ENCODE peak calls at places on chromosomes 12 and 14, in nine cellular contexts. W is transverse colon, P is suprapubic skin, C is H1, N is stomach, S is endothelial cell of umbilical vein, L is HCT116, M is prostate gland, Q is esophagus muscularis mucosa. V is an unnamed sample.

GRCh38 chr14:68730811-68731425 is 61.9 kb downstream of the ZFP36L1 start:
- DNase-seq in W (no peak), P (no peak), C (peak), N (no peak), S (no peak), L (no peak), M (no peak), Q (no peak), V (no peak)

GRCh38 chr12:100127766-100128508 is 14.7 kb downstream of the BLTP3B start:
- DNase-seq in W (no peak), P (no peak), C (no peak), N (no peak), S (peak), L (no peak), M (no peak), Q (no peak), V (no peak)

GRCh38 chr14:74835607-74836250 is 40.2 kb downstream of the PROX2 start:
- DNase-seq in W (no peak), P (no peak), C (no peak), N (no peak), S (no peak), L (no peak), M (no peak), Q (no peak), V (no peak)

GRCh38 chr12:124837958-124838803 is 25.5 kb downstream of the SCARB1 start:
- DNase-seq in W (peak), P (peak), C (no peak), N (peak), S (peak), L (peak), M (peak), Q (no peak), V (no peak)

GRCh38 chr14:103185051-103186027 is 62.1 kb downstream of the TNFAIP2 start:
- DNase-seq in W (no peak), P (no peak), C (no peak), N (no peak), S (peak), L (peak), M (no peak), Q (no peak), V (no peak)

GRCh38 chr12:54167500-54167896 is 21.3 kb downstream of the SMUG1 start:
- DNase-seq in W (no peak), P (no peak), C (no peak), N (no peak), S (no peak), L (no peak), M (no peak), Q (no peak), V (no peak)

GRCh38 chr12:127306604-127307215 is 960.3 kb upstream of the TMEM132C start:
- DNase-seq in W (no peak), P (no peak), C (no peak), N (no peak), S (no peak), L (no peak), M (no peak), Q (no peak), V (no peak)

GRCh38 chr14:72518809-72519377 is 375.0 kb downstream of the DPF3 start:
- DNase-seq in W (no peak), P (no peak), C (no peak), N (no peak), S (no peak), L (no peak), M (no peak), Q (no peak), V (peak)

GRCh38 chr14:22740020-22740419 is 26.5 kb upstream of the OXA1L start:
- DNase-seq in W (no peak), P (no peak), C (no peak), N (no peak), S (peak), L (no peak), M (no peak), Q (no peak), V (no peak)

GRCh38 chr14:65102441-65103149 is at the start of gene MAX:
- DNase-seq in W (peak), P (peak), C (peak), N (peak), S (peak), L (peak), M (peak), Q (peak), V (peak)

GRCh38 chr12:96493101-96493500 is 3.7 kb downstream of the CFAP54 start:
- DNase-seq in W (no peak), P (no peak), C (no peak), N (no peak), S (peak), L (no peak), M (no peak), Q (no peak), V (no peak)

GRCh38 chr14:89331398-89331797 is 85.6 kb downstream of the FOXN3 start:
- DNase-seq in W (no peak), P (no peak), C (no peak), N (no peak), S (no peak), L (no peak), M (no peak), Q (no peak), V (no peak)

GRCh38 chr12:68850390-68850789 is 42.4 kb downstream of the MDM2 start:
- DNase-seq in W (no peak), P (no peak), C (no peak), N (no peak), S (no peak), L (no peak), M (no peak), Q (no peak), V (no peak)

GRCh38 chr12:120119395-120119973 is 2.9 kb upstream of the RAB35 start:
- DNase-seq in W (no peak), P (no peak), C (no peak), N (no peak), S (no peak), L (no peak), M (no peak), Q (no peak), V (no peak)

GRCh38 chr14:76917158-76917596 is 91.0 kb downstream of the LRRC74A start:
- DNase-seq in W (peak), P (no peak), C (peak), N (peak), S (peak), L (peak), M (peak), Q (no peak), V (no peak)

GRCh38 chr14:76918751-76919421 is 92.7 kb downstream of the LRRC74A start:
- DNase-seq in W (peak), P (peak), C (no peak), N (peak), S (peak), L (peak), M (peak), Q (peak), V (no peak)

GRCh38 chr14:76917759-76918175 is 91.6 kb downstream of the LRRC74A start:
- DNase-seq in W (no peak), P (no peak), C (no peak), N (peak), S (no peak), L (no peak), M (peak), Q (no peak), V (no peak)

GRCh38 chr14:76919431-76919810 is 93.2 kb downstream of the LRRC74A start:
- DNase-seq in W (no peak), P (no peak), C (no peak), N (peak), S (no peak), L (no peak), M (peak), Q (no peak), V (no peak)

DNA sequence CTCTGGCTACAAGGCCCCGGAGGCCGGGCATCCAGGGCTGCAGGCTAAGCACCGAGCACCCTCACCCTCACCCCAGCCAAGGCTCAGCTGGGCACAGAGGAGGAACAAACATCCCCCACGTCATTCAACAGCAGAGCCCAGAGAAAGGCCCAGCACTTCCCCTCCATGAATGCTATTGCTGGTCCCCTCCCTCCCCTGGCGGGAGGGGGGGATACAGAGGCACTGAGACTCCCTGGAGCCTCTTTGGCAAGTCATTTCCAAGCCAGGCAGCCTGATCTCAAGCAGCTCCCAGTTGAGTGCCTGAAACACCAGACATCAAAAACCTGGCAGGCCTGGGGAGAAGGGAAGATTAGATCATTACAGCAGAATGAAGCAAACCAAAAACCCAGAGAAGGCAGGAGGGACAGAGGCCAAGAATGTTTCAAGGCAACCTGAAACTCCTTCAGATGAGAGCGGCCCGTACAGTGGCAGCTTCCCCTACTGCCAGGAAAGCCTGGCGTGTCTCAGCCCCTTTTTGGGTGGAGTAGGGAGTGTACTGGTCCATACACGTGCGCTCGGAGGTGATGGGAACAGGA is 92.1 kb downstream of the LRRC74A start:
- DNase-seq in W (peak), P (peak), C (no peak), N (peak), S (peak), L (no peak), M (peak), Q (peak), V (no peak)
- TF ChIP-seq POLR2AphosphoS5 in W (peak), P (peak), C (no peak), N (no peak), S (no peak), L (no peak), M (no peak), Q (no peak), V (no peak)

GRCh38 chr14:99758121-99758871 is 34.9 kb upstream of the EML1 start:
- DNase-seq in W (no peak), P (peak), C (no peak), N (no peak), S (peak), L (no peak), M (no peak), Q (no peak), V (no peak)
- TF ChIP-seq POLR2AphosphoS5 in W (no peak), P (no peak), C (no peak), N (peak), S (peak), L (no peak), M (no peak), Q (no peak), V (no peak)

GRCh38 chr12:93819048-93819491 is 141.9 kb downstream of the CRADD start:
- DNase-seq in W (peak), P (peak), C (no peak), N (peak), S (no peak), L (no peak), M (peak), Q (peak), V (no peak)
- TF ChIP-seq POLR2AphosphoS5 in W (peak), P (no peak), C (no peak), N (peak), S (no peak), L (no peak), M (peak), Q (peak), V (no peak)

GRCh38 chr14:32525591-32525990 is 196.5 kb downstream of the AKAP6 start:
- DNase-seq in W (no peak), P (no peak), C (no peak), N (no peak), S (peak), L (no peak), M (no peak), Q (no peak), V (no peak)
- TF ChIP-seq POLR2AphosphoS5 in W (no peak), P (no peak), C (no peak), N (no peak), S (peak), L (no peak), M (no peak), Q (no peak), V (no peak)